ENCODE peak calls at places on chromosomes 4 and X, in five cellular contexts. V, I, R, J and O are unnamed samples.
A peak's percentile ranks its signal among the peaks of the same experiment; 100 is the strongest.

GRCh38 chrX:131764224-131764623 is 220.3 kb downstream of the OR13H1 start:
- DNase-seq in V (no peak), I (no peak), R (peak; percentile 23), J (no peak), O (no peak)

GRCh38 chrX:114611018-114611619 is 27.2 kb downstream of the HTR2C start:
- DNase-seq in V (peak; percentile 68), I (peak; percentile 27), R (peak; percentile 17), J (no peak), O (no peak)

GRCh38 chr4:11814758-11815157 is 386.1 kb upstream of the HS3ST1 start:
- DNase-seq in V (no peak), I (no peak), R (no peak), J (no peak), O (no peak)

GRCh38 chr4:113809313-113809712 is 47.8 kb upstream of the CAMK2D start:
- DNase-seq in V (peak; percentile 24), I (no peak), R (peak; percentile 34), J (no peak), O (peak; percentile 12)

GRCh38 chr4:73705056-73705432 is 35.3 kb upstream of the CXCL8 start:
- DNase-seq in V (peak; percentile 73), I (no peak), R (peak; percentile 80), J (no peak), O (no peak)

GRCh38 chrX:108163333-108164082 is 71.9 kb downstream of the ATG4A start:
- DNase-seq in V (no peak), I (no peak), R (no peak), J (no peak), O (no peak)

GRCh38 chrX:117376460-117376859 is 740.1 kb downstream of the KLHL13 start:
- DNase-seq in V (no peak), I (no peak), R (peak; percentile 20), J (no peak), O (no peak)

GRCh38 chrX:9312922-9313867 is 151.7 kb upstream of the TBL1X start:
- DNase-seq in V (peak; percentile 58), I (peak; percentile 62), R (no peak), J (no peak), O (no peak)

GRCh38 chrX:23666282-23666681 is 1.0 kb upstream of the PRDX4 start:
- DNase-seq in V (no peak), I (no peak), R (no peak), J (no peak), O (no peak)

GRCh38 chrX:100341111-100341510 is 69.0 kb downstream of the PCDH19 start:
- DNase-seq in V (no peak), I (no peak), R (no peak), J (no peak), O (no peak)

GRCh38 chrX:10288400-10288799 is 131.6 kb downstream of the CLCN4 start:
- DNase-seq in V (no peak), I (no peak), R (no peak), J (no peak), O (no peak)

GRCh38 chrX:42020225-42020624 is 96.9 kb upstream of the CASK start:
- DNase-seq in V (no peak), I (no peak), R (no peak), J (no peak), O (no peak)

GRCh38 chr4:6331018-6331417 is 61.4 kb downstream of the WFS1 start:
- DNase-seq in V (peak; percentile 73), I (peak; percentile 60), R (no peak), J (no peak), O (no peak)

GRCh38 chr4:114236370-114236769 is 256.9 kb upstream of the ARSJ start:
- DNase-seq in V (no peak), I (no peak), R (no peak), J (no peak), O (no peak)

GRCh38 chr4:151484396-151485102 is 75.6 kb downstream of the FHIP1A start:
- DNase-seq in V (peak; percentile 96), I (no peak), R (peak; percentile 73), J (no peak), O (no peak)

GRCh38 chrX:125295337-125295736 is 24.3 kb upstream of the TEX13C start:
- DNase-seq in V (no peak), I (no peak), R (no peak), J (no peak), O (no peak)

GRCh38 chr4:100146756-100147155 is 43.5 kb downstream of the DDIT4L start:
- DNase-seq in V (no peak), I (no peak), R (no peak), J (no peak), O (no peak)

GRCh38 chr4:158722291-158722916 is 792 bp downstream of the PPID start:
- DNase-seq in V (peak; percentile 62), I (peak; percentile 14), R (peak; percentile 59), J (no peak), O (no peak)

GRCh38 chr4:66564901-66565648 is 894.8 kb upstream of the EPHA5 start:
- DNase-seq in V (no peak), I (no peak), R (no peak), J (no peak), O (no peak)

GRCh38 chr4:188107931-188108843 is 1.2 kb downstream of the TRIML2 start:
- DNase-seq in V (peak; percentile 89), I (no peak), R (peak; percentile 87), J (no peak), O (no peak)

GRCh38 chrX:70613295-70613694 is 168.7 kb downstream of the DLG3 start:
- DNase-seq in V (no peak), I (no peak), R (peak; percentile 23), J (no peak), O (no peak)

GRCh38 chr4:71860643-71861042 is 76.8 kb upstream of the GC start:
- DNase-seq in V (peak; percentile 90), I (no peak), R (peak; percentile 11), J (no peak), O (no peak)

GRCh38 chr4:109816894-109817293 is 1.3 kb downstream of the GAR1 start:
- DNase-seq in V (no peak), I (no peak), R (no peak), J (no peak), O (no peak)

GRCh38 chr4:145485120-145485519 is 3.5 kb downstream of the SMAD1 start:
- DNase-seq in V (no peak), I (no peak), R (no peak), J (no peak), O (no peak)

GRCh38 chr4:145484240-145484846 is 2.7 kb downstream of the SMAD1 start:
- DNase-seq in V (no peak), I (no peak), R (no peak), J (no peak), O (no peak)

GRCh38 chr4:145486603-145487002 is 5.0 kb downstream of the SMAD1 start:
- DNase-seq in V (no peak), I (no peak), R (no peak), J (no peak), O (no peak)

GRCh38 chr4:145487626-145488025 is 6.0 kb downstream of the SMAD1 start:
- DNase-seq in V (no peak), I (no peak), R (no peak), J (no peak), O (no peak)

GRCh38 chr4:145488310-145488709 is 6.7 kb downstream of the SMAD1 start:
- DNase-seq in V (no peak), I (no peak), R (no peak), J (no peak), O (no peak)
- H3K27ac ChIP-seq in V (no peak overlapping the region), I (no peak overlapping the region), R (no peak overlapping the region), J (no peak overlapping the region), O (no peak overlapping the region)

GRCh38 chr4:26287748-26288147 is 33.1 kb upstream of the RBPJ start:
- DNase-seq in V (no peak), I (no peak), R (no peak), J (no peak), O (no peak)

GRCh38 chr4:26285272-26285671 is 35.5 kb upstream of the RBPJ start:
- DNase-seq in V (no peak), I (no peak), R (no peak), J (no peak), O (no peak)

GRCh38 chr4:26290276-26290675 is 30.5 kb upstream of the RBPJ start:
- DNase-seq in V (no peak), I (no peak), R (no peak), J (no peak), O (no peak)

GRCh38 chr4:26289421-26289820 is 31.4 kb upstream of the RBPJ start:
- DNase-seq in V (no peak), I (no peak), R (peak; percentile 72), J (no peak), O (no peak)

DNA sequence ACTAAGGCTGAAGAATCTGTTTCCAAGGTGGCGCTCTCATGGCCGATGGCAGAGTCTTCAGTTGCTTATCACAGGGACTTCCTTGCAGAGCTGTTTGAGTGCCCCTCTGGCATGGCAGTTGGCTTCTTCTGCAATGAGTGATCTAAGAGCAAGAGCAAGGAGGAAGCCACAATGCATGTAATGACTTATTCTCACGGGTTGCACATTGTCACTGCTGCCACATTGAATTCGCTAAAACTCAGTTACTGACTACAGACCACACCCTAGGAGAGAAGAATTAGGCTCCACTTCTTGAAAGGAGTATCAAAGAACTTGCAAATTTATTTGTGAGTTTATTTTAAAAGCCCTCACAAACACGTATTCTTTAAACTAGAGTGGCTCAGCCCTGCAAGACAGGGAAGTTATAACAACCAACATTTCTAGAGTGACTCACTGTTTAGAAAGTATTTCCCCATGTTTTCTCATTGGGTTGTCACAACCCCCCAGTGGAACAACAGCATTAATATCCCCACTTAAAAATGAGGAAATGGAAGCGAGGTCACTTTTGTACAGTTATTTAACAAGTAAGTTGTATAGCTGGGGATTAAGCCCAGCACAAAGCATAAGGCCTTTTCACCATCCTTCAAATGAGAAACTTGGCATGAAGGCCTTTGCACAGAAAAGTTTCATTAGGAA is 32.4 kb upstream of the RBPJ start:
- DNase-seq in V (no peak), I (no peak), R (no peak), J (no peak), O (no peak)
- H3K27ac ChIP-seq in V (no peak overlapping the region), I (no peak overlapping the region), R (no peak overlapping the region), J (peak overlapping the region; percentile 25), O (no peak overlapping the region)

DNA sequence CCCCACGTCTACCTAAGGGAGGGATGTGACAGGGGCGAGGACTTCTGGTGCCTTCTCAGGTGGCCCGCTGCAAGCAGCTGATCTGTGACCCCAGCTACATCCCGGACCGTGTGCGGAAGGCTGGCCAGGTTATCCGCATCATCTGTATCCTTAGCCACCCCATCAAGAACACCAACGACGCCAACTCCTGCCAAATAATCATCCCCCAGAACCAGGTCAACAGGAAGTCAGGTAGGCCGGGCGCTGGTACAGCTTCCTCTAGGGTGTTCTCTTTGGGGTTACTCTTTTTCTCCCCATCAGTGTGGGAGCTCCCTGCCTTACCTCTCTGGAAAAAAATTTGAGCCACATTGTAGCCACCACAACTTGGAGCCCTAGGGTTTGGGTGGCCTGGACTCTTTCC is 2.4 kb upstream of the FAM50A start:
- DNase-seq in V (no peak), I (no peak), R (no peak), J (no peak), O (no peak)
- H3K27ac ChIP-seq in V (no peak overlapping the region), I (no peak overlapping the region), R (no peak overlapping the region), J (no peak overlapping the region), O (no peak overlapping the region)

DNA sequence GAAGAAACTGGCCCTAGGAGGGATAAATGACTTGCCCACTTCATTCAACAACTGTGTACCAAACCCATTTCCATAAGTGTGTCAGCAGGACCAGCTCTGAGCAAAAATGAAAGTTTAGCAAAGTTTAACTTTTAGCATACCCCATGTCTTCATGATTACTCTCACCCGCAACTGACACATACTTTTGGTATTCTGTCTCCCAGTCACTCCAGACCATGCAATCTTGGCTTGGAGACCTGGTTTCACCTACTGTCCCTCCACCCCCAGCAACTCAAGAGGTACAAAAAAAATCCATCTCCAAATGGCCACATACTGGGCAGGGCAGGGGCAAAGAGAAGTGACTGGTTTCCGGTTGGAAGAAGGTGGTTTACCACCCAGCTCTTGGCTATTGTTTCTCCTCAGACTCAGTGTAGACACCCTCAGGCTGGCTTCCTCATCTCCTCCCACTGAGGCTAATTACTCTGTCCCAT is 79.8 kb downstream of the RLIM start:
- DNase-seq in V (no peak), I (no peak), R (peak; percentile 77), J (no peak), O (no peak)
- H3K27ac ChIP-seq in V (no peak overlapping the region), I (no peak overlapping the region), R (no peak overlapping the region), J (peak overlapping the region; percentile 95), O (no peak overlapping the region)

GRCh38 chr4:54228563-54229501 is at the start of gene PDGFRA:
- DNase-seq in V (peak; percentile 71), I (no peak), R (no peak), J (no peak), O (peak; percentile 91)
- H3K27ac ChIP-seq in V (no peak within 1 kb of the TSS), I (no peak within 1 kb of the TSS), R (no peak within 1 kb of the TSS), J (peak within 1 kb of the TSS; percentile 93), O (peak within 1 kb of the TSS; percentile 7)